ENCODE peak calls at places on chromosome X, in ten cellular contexts. P is PC-9, E is AG04450, U is lung, W is WTC11, B is fibroblast of mammary gland, G is astrocyte of the cerebellum, S is cardiac muscle cell, A is GM13977, Q is A549. D is an unnamed sample.

GRCh38 chrX:13716905-13717304 is 17.5 kb downstream of the TRAPPC2 start:
- DNase-seq in A (no peak), E (no peak), U (no peak), P (no peak), B (no peak), S (no peak), Q (no peak), W (no peak), G (no peak), D (no peak)

GRCh38 chrX:10755477-10756334 is 135.3 kb upstream of the MID1 start:
- DNase-seq in A (no peak), P (no peak), E (peak), Q (peak), G (peak), S (peak), U (no peak), W (peak), B (peak), D (no peak)

GRCh38 chrX:74284391-74284952 is 19.5 kb upstream of the ZCCHC13 start:
- DNase-seq in A (no peak), S (no peak), U (no peak), E (no peak), W (no peak), G (no peak), P (no peak), B (no peak), Q (no peak), D (no peak)

GRCh38 chrX:42484233-42484632 is 293.7 kb downstream of the PPP1R2C start:
- DNase-seq in G (no peak), S (no peak), W (no peak), Q (no peak), U (no peak), B (no peak), A (no peak), P (no peak), E (no peak), D (no peak)

GRCh38 chrX:84047339-84047738 is 140.7 kb downstream of the RPS6KA6 start:
- DNase-seq in Q (no peak), A (no peak), U (no peak), W (no peak), G (no peak), P (no peak), E (no peak), S (no peak), B (no peak), D (no peak)

GRCh38 chrX:55908685-55909212 is 191.2 kb downstream of the RRAGB start:
- DNase-seq in S (peak), E (no peak), A (peak), P (peak), G (no peak), U (no peak), B (peak), Q (peak), W (peak), D (peak)

GRCh38 chrX:103441878-103442535 is 65.7 kb downstream of the BEX3 start:
- DNase-seq in S (no peak), B (no peak), P (no peak), E (no peak), Q (no peak), U (no peak), W (no peak), A (no peak), G (no peak), D (no peak)

GRCh38 chrX:69323786-69324720 is 158.8 kb upstream of the PJA1 start:
- DNase-seq in A (peak), Q (no peak), U (no peak), B (no peak), G (no peak), S (no peak), W (no peak), E (no peak), P (no peak), D (no peak)

GRCh38 chrX:150182176-150182575 is 180.9 kb upstream of the MAMLD1 start:
- DNase-seq in U (no peak), W (no peak), Q (no peak), P (no peak), S (no peak), A (no peak), E (no peak), G (no peak), B (peak), D (no peak)

GRCh38 chrX:93932471-93933220 is 258.6 kb downstream of the FAM133A start:
- DNase-seq in A (no peak), B (no peak), P (no peak), G (no peak), W (no peak), E (no peak), U (no peak), S (no peak), Q (no peak), D (no peak)

GRCh38 chrX:95071052-95071451 is 1397.0 kb downstream of the FAM133A start:
- DNase-seq in P (no peak), W (no peak), U (no peak), S (no peak), G (no peak), B (peak), Q (no peak), A (no peak), E (no peak), D (no peak)

GRCh38 chrX:56797966-56798711 is 69.1 kb downstream of the NBDY start:
- DNase-seq in E (no peak), Q (no peak), G (no peak), A (peak), S (no peak), B (no peak), U (peak), W (no peak), P (no peak), D (no peak)

GRCh38 chrX:68944211-68944610 is 115.4 kb downstream of the EFNB1 start:
- DNase-seq in G (no peak), Q (no peak), S (no peak), P (no peak), E (no peak), A (peak), W (no peak), U (peak), B (no peak), D (no peak)

GRCh38 chrX:135697614-135698013 is 15.8 kb upstream of the CT45A1 start:
- DNase-seq in P (no peak), G (no peak), Q (no peak), B (no peak), S (no peak), U (no peak), E (no peak), W (no peak), A (no peak), D (no peak)
- TF ChIP-seq CTCF in P (no peak), G (no peak), Q (peak), B (no peak), S (no peak), U (no peak), E (no peak), W (no peak), A (peak), D (no peak)

DNA sequence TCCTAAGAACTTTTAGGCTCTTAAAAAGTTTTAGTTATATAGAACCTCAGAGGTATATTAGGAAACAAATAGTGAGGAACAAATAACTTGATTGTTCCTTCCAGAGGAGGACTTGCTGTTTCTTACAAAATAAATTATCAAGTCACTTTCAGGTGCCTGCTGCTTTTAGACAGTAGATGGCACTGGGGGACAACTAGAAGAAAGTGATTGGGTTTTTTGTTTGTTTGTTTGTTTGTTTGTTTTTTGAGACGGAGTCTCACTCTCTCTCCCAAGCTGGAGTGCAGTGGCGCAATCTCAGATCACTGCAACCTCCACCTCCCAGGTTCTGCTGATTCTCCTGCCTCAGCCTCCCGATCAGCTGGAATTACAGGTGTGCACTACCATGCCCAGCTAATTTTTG is 35.4 kb upstream of the CDKL5 start:
- DNase-seq in G (no peak), W (no peak), A (no peak), U (no peak), B (no peak), E (no peak), P (no peak), Q (peak), S (no peak), D (no peak)
- TF ChIP-seq CTCF in G (no peak), W (no peak), A (peak), U (no peak), B (peak), E (no peak), P (peak), Q (peak), S (no peak), D (peak)

DNA sequence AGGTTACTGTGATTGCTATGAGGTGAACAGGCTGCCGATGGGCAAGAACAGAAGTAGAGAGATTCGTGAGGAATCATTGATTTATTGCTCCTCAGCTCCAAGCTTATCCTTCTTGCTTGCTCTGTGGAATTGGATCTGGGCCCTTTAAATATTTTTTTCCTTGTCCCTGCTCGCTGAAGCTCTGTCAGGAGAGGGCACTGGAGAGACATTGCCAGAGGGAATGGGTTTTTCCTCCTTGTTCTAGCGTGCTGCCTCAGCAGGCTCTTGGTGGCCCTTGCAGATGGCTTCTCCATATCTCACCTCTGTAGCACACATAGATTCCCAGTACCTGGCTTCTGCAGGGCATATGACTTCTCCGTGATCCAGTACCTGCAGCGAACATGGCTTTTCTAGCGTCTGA is 67.4 kb downstream of the CNGA2 start:
- DNase-seq in A (no peak), U (no peak), B (peak), S (no peak), P (peak), W (no peak), E (no peak), G (no peak), Q (peak), D (no peak)
- TF ChIP-seq CTCF in A (no peak), U (no peak), B (peak), S (peak), P (peak), W (no peak), E (peak), G (no peak), Q (peak), D (no peak)

DNA sequence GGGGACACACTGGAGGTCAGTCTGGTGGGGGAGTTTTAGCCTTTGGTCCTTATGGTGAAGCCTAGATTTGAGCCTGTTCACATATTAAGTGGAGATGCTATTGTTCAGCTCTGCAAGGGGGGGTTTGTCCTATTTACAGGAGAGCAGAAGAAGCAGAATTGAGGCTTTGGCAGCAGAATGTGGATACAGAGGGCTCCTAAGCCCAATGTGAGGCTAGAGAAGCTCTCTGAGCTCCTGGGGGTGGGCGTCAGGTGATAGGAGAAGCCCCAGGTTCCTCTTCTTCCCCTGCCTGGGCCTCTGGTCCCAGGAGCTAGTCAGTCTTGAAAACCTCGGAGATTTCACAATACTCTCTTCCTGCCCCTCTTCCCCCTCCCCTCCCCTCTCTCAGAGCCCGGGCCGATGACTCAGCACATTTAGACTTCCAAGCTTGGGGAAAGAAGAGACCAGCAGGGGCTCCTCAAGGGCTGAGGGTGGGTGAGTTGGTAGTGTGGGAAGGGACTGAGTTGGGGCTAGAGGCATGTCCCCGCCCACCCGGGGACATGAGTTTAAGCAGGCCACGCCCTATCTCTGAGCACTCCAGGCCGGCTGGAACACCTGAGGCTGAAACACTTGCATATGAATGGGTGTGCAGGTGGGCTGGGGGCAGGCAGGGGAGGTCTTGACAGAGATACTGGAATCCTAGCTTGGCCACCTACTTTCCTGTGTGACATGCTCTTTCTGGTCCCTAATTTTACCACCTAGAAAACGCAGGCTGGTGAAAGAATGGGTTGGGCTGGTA is 3.4 kb downstream of the TFE3 start:
- DNase-seq in G (peak), P (peak), U (peak), B (peak), W (peak), E (peak), Q (peak), S (peak), A (peak), D (peak)
- TF ChIP-seq CTCF in G (no peak), P (no peak), U (no peak), B (peak), W (no peak), E (peak), Q (no peak), S (peak), A (no peak), D (no peak)

GRCh38 chrX:35244088-35244741 is 301.6 kb downstream of the FAM47B start:
- DNase-seq in B (no peak), A (no peak), U (no peak), S (no peak), E (no peak), P (no peak), Q (no peak), G (no peak), W (no peak), D (no peak)
- TF ChIP-seq CTCF in B (no peak), A (no peak), U (no peak), S (no peak), E (no peak), P (no peak), Q (no peak), G (no peak), W (no peak), D (no peak)

DNA sequence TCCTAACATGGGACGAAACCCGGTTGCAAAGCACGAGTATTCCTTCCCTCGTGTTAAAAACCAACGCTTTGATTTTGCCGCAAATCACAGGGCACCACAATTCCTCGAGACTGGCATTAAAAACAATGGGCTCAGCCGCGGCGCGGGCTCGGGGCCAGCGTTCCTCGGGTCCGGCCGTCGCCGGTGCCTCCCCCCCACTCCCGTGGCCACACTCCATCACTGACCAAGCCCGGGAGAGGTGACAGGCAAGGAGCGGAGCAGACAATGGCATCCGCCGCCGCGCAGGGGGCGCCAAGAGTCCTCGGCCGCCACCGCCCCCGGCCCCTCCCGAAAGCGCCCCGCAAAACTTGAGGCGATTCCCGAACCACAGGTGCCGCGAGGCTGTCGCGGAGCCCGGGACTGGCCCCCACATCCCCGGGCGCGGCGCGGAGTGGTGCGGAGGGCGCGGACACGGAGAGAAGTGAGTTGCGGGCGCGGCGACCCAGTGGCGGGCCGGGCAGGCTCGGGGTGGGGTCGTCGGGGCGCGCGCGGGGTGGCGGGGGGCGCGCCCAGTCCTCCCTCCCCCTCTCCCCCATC is 445 bp downstream of the AP1S2 start:
- DNase-seq in A (peak), W (peak), S (peak), E (no peak), Q (peak), G (no peak), B (peak), U (peak), P (peak), D (peak)
- TF ChIP-seq CTCF in A (peak), W (no peak), S (peak), E (no peak), Q (no peak), G (peak), B (no peak), U (no peak), P (no peak), D (peak)

GRCh38 chrX:100643212-100643611 is 787 bp upstream of the SRPX2 start:
- DNase-seq in B (no peak), Q (no peak), G (no peak), U (no peak), E (no peak), W (no peak), S (no peak), P (no peak), A (no peak), D (no peak)

GRCh38 chrX:100645106-100645505 is 1.1 kb downstream of the SRPX2 start:
- DNase-seq in S (no peak), E (no peak), B (no peak), U (no peak), G (no peak), A (no peak), Q (no peak), P (peak), W (no peak), D (no peak)

GRCh38 chrX:100647095-100647494 is 3.1 kb downstream of the SRPX2 start:
- DNase-seq in S (no peak), Q (no peak), U (no peak), W (no peak), E (no peak), P (no peak), A (no peak), B (peak), G (no peak), D (no peak)

GRCh38 chrX:100642296-100642695 is 1.7 kb upstream of the SRPX2 start:
- DNase-seq in Q (no peak), B (no peak), S (no peak), U (no peak), A (no peak), E (no peak), G (no peak), W (no peak), P (peak), D (no peak)

GRCh38 chrX:100643943-100644587 is at the start of gene SRPX2:
- DNase-seq in B (peak), S (no peak), P (peak), W (no peak), A (no peak), E (peak), Q (peak), U (no peak), G (peak), D (no peak)
- TF ChIP-seq CTCF in B (no peak), S (no peak), P (no peak), W (no peak), A (no peak), E (no peak), Q (no peak), U (no peak), G (no peak), D (no peak)

DNA sequence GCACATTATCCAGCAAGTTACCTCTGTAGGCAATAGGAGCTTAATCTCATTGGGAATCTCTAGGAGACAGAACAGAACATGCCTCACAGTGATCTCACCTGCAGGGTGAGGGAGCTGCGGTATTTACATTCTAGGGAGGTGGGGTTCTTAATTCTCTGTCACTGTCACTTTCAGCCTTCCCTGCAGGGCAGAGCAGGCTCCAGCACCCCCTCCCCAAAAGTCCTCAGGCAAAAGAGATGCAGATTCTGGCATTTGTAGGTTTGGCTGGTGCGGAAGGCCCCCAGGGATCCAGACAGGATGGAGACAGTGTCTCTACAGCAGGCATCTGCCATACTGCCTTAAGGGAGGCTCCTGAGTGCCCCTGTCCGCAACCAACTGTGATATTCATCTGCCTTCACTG is 166.4 kb upstream of the ATP6AP2 start:
- DNase-seq in A (no peak), E (no peak), S (no peak), Q (no peak), W (no peak), B (no peak), P (no peak), G (no peak), U (no peak), D (no peak)
- TF ChIP-seq CTCF in A (no peak), E (no peak), S (no peak), Q (no peak), W (no peak), B (no peak), P (no peak), G (no peak), U (no peak), D (no peak)

DNA sequence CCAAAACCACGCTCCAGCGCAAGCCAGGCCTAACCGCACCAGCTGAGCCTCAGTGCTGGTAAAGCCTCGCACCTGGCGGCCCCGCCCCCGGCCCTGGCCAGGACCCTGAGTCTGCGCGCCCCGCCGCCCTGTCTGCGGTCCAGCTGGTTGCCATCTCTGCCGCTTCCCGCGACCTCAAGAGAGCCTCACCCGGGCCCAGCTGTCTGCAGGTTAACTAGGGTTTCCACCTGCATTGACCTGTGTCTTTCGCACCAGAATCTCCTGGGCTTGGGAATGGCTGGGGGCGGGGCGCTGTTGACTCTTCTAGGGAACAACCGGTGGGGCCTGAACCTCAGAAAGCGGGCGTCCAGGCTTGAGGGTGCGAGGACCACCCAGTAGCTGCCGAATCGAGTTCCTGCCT is 207.7 kb upstream of the PRPS2 start:
- DNase-seq in G (no peak), P (no peak), A (no peak), Q (no peak), U (no peak), B (no peak), W (peak), S (no peak), E (no peak), D (no peak)
- TF ChIP-seq CTCF in G (no peak), P (no peak), A (no peak), Q (no peak), U (no peak), B (no peak), W (no peak), S (no peak), E (no peak), D (no peak)